ENCODE peak calls at places on chromosomes 3 and 15, in four cellular contexts. One of them, this sample, is unnamed.

GRCh38 chr3:195556390-195556789 is 13.3 kb upstream of the PPP1R2 start:
- DNase-seq in GM12892: no peak
- DNase-seq in tibial nerve: no peak
- DNase-seq in heart left ventricle: no peak
- DNase-seq in this sample: no peak

GRCh38 chr15:81327526-81327925 is 3.6 kb upstream of the STARD5 start:
- DNase-seq in GM12892: no peak
- DNase-seq in tibial nerve: no peak
- DNase-seq in heart left ventricle: no peak
- DNase-seq in this sample: peak; percentile 7

GRCh38 chr15:69093127-69093526 is 67.3 kb upstream of the GLCE start:
- DNase-seq in GM12892: no peak
- DNase-seq in tibial nerve: no peak
- DNase-seq in heart left ventricle: no peak
- DNase-seq in this sample: peak; percentile 67

GRCh38 chr15:92570391-92570790 is 85.2 kb downstream of the FAM174B start:
- DNase-seq in GM12892: no peak
- DNase-seq in tibial nerve: no peak
- DNase-seq in heart left ventricle: no peak
- DNase-seq in this sample: no peak

GRCh38 chr15:63939531-63940130 is 105.9 kb upstream of the HERC1 start:
- DNase-seq in GM12892: no peak
- DNase-seq in tibial nerve: no peak
- DNase-seq in heart left ventricle: no peak
- DNase-seq in this sample: no peak

GRCh38 chr3:30913176-30913575 is 18.7 kb upstream of the GADL1 start:
- DNase-seq in GM12892: no peak
- DNase-seq in tibial nerve: no peak
- DNase-seq in heart left ventricle: no peak
- DNase-seq in this sample: no peak

GRCh38 chr3:38222032-38222634 is 43.5 kb upstream of the SLC22A13 start:
- DNase-seq in GM12892: no peak
- DNase-seq in tibial nerve: no peak
- DNase-seq in heart left ventricle: no peak
- DNase-seq in this sample: no peak

GRCh38 chr3:43728476-43728875 is 37.7 kb downstream of the ABHD5 start:
- DNase-seq in GM12892: no peak
- DNase-seq in tibial nerve: no peak
- DNase-seq in heart left ventricle: no peak
- DNase-seq in this sample: no peak

GRCh38 chr15:36428102-36428845 is 151.2 kb upstream of the CDIN1 start:
- DNase-seq in GM12892: no peak
- DNase-seq in tibial nerve: no peak
- DNase-seq in heart left ventricle: no peak
- DNase-seq in this sample: peak; percentile 27

GRCh38 chr3:126294211-126294801 is 62.9 kb downstream of the KLF15 start:
- DNase-seq in GM12892: no peak
- DNase-seq in tibial nerve: no peak
- DNase-seq in heart left ventricle: no peak
- DNase-seq in this sample: no peak

GRCh38 chr15:29432191-29433049 is 162.8 kb upstream of the NSMCE3 start:
- DNase-seq in GM12892: no peak
- DNase-seq in tibial nerve: no peak
- DNase-seq in heart left ventricle: no peak
- DNase-seq in this sample: no peak

GRCh38 chr3:180870008-180870733 is 42.3 kb upstream of the FXR1 start:
- DNase-seq in GM12892: no peak
- DNase-seq in tibial nerve: no peak
- DNase-seq in heart left ventricle: peak; percentile 66
- DNase-seq in this sample: no peak

GRCh38 chr3:197880361-197881339 is 69.3 kb upstream of the RPL35A start:
- DNase-seq in GM12892: no peak
- DNase-seq in tibial nerve: no peak
- DNase-seq in heart left ventricle: no peak
- DNase-seq in this sample: no peak

DNA sequence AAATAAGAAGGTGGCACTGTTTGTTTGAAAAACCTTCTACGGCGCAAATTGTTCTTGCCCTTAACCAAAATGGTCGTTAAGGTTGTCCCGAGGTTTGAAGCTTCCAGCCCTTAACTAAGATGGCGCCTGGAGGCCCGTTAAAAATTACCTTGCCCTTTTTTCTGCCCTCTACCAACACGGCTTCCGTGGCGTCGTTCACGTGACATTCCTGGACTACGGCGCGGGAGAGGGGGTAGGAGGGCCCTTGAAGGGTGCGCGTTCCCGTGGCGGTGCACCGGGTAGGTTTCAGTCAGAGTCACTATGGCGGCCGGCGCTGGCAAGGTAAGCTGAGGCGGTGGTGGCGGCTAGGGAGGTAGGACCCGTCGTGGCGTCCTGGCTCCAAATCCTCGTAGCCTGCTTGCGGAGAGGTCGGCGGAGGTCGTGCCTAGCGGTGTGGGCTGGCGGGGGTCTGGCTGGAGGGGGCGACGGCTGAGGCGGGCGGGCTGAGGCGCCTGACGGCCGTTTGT is at the start of gene SLMAP:
- DNase-seq in GM12892: peak; percentile 85
- DNase-seq in tibial nerve: peak; percentile 93
- DNase-seq in heart left ventricle: peak; percentile 97
- DNase-seq in this sample: peak; percentile 87
- TF ChIP-seq POLR2A in GM12892: peak; percentile 92
- TF ChIP-seq POLR2A in tibial nerve: peak; percentile 67
- TF ChIP-seq POLR2A in heart left ventricle: peak; percentile 61
- TF ChIP-seq POLR2A in this sample: peak; percentile 90

DNA sequence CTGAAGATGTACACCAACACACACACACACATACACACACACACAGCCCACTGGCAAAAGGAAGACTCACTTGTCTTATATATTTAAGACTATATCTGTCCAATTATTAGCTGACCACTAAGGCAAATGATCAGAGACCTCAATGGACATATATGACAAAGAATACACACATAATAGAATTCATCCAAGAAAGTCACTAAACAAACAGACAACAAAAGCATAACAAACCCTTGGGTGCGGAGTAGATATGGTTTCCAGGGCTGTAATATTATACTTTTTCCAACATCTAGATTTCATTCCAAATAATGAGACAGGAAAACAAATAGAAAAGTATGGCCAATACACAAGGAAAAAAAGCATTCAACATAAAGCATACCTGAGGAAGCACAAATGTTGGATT is 72.3 kb upstream of the PRICKLE2 start:
- DNase-seq in GM12892: no peak
- DNase-seq in tibial nerve: no peak
- DNase-seq in heart left ventricle: no peak
- DNase-seq in this sample: no peak
- TF ChIP-seq POLR2A in GM12892: no peak
- TF ChIP-seq POLR2A in tibial nerve: no peak
- TF ChIP-seq POLR2A in heart left ventricle: no peak
- TF ChIP-seq POLR2A in this sample: no peak

GRCh38 chr3:10173926-10174435 is 9.3 kb downstream of the IRAK2 start:
- DNase-seq in GM12892: no peak
- DNase-seq in tibial nerve: peak; percentile 43
- DNase-seq in heart left ventricle: no peak
- DNase-seq in this sample: peak; percentile 92
- TF ChIP-seq POLR2A in GM12892: no peak
- TF ChIP-seq POLR2A in tibial nerve: no peak
- TF ChIP-seq POLR2A in heart left ventricle: no peak
- TF ChIP-seq POLR2A in this sample: no peak

DNA sequence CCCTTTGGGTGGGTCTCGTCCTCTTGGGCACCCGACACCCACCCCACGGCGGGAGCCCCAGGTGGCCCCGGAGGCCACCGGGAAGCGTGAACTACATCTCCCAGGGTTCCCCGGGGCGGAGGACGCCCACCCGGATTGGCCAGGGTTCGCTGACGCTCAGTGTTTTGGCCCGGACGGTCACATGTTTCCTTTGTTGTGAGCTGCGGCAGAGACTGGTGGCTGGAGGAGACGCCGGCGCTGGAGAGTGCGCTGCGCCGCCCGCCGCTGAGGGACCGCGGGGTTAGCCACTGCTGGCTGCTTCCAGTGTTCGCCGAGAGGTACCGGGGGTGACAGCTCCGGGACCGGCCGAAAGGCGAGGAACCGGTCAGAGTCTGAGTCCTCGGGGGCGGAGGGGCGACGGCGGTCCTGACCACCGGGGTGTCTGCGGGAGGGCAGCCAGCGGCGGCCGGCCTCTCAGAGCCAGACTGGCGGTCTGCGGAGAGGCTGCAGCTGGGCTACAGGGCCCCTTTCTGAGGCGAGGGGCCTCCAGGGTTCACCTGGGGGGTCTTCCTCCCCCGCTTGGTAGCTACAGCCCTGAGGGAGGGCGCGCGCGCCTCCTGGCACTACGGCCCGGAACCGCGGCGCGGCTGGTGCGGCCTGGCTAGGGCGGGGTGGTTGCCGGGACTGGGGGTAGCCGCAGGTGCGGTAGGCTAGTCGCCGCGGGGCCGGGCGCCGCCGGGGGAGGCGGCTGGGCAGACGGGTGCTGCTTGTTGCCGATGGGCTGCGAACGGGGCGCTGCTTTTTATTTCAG is at the start of gene KLHL24:
- DNase-seq in GM12892: peak; percentile 77
- DNase-seq in tibial nerve: peak; percentile 87
- DNase-seq in heart left ventricle: peak; percentile 95
- DNase-seq in this sample: peak; percentile 97
- TF ChIP-seq POLR2A in GM12892: peak; percentile 56
- TF ChIP-seq POLR2A in tibial nerve: peak; percentile 100
- TF ChIP-seq POLR2A in heart left ventricle: peak; percentile 99
- TF ChIP-seq POLR2A in this sample: no peak

DNA sequence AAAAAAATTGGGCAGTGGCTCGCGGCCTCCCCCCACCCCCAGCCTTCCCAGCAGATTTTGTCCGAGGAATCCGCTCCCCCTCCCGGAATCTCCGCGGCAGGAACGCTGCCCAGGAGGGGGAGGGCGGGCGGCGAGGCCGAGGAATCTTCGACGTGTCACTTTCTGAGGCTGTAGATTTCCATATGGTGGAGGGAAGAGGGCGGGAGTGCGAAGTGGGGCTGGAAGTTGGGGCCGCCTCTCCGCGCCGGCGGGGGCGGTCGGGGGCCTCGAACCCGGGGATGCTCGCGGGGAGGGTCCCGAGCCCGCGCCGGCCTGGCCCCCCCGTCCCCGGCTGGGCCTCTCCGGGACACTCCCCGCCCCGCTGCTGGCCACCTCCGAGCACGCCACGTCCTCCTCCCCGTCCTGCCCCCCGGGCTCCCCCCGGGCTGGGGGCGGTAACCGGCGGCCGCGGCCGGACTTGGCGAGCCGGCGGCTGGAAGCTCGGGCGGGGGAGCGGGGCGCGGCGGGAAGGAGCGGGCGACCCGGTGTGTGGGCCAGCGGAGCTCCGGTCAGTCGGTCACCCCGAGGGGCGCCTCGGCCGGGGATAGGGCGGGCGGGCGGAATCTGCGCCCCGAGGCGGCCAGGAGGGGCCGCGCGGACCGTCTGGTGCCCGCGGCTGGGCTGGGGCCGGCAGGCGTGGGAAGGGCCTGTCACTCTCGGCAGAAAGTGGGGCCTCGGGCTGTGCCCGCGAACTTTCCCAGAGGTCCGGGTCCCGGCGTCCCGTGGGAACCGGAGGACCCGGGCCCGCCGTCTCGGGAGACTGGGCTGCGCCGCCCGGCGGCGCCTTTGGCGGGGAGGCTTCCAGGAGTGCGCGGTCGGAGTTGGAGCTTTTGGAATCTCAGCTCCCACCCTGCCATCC is 949 bp downstream of the FNDC3B start:
- DNase-seq in GM12892: peak; percentile 53
- DNase-seq in tibial nerve: peak; percentile 56
- DNase-seq in heart left ventricle: peak; percentile 93
- DNase-seq in this sample: peak; percentile 60
- TF ChIP-seq POLR2A in GM12892: no peak
- TF ChIP-seq POLR2A in tibial nerve: peak; percentile 79
- TF ChIP-seq POLR2A in heart left ventricle: peak; percentile 80
- TF ChIP-seq POLR2A in this sample: peak; percentile 54

GRCh38 chr3:157172746-157173145 is 12.8 kb upstream of the CCNL1 start:
- DNase-seq in GM12892: no peak
- DNase-seq in tibial nerve: no peak
- DNase-seq in heart left ventricle: no peak
- DNase-seq in this sample: no peak

GRCh38 chr3:157174265-157174615 is 14.3 kb upstream of the CCNL1 start:
- DNase-seq in GM12892: no peak
- DNase-seq in tibial nerve: no peak
- DNase-seq in heart left ventricle: peak; percentile 64
- DNase-seq in this sample: no peak

GRCh38 chr3:157176108-157176507 is 16.2 kb upstream of the CCNL1 start:
- DNase-seq in GM12892: no peak
- DNase-seq in tibial nerve: no peak
- DNase-seq in heart left ventricle: no peak
- DNase-seq in this sample: no peak

GRCh38 chr3:157175678-157176077 is 15.7 kb upstream of the CCNL1 start:
- DNase-seq in GM12892: no peak
- DNase-seq in tibial nerve: no peak
- DNase-seq in heart left ventricle: no peak
- DNase-seq in this sample: no peak

GRCh38 chr3:157174616-157175498 is 14.9 kb upstream of the CCNL1 start:
- DNase-seq in GM12892: peak; percentile 91
- DNase-seq in tibial nerve: peak; percentile 96
- DNase-seq in heart left ventricle: peak; percentile 99
- DNase-seq in this sample: peak; percentile 90
- TF ChIP-seq POLR2A in GM12892: peak; percentile 97
- TF ChIP-seq POLR2A in tibial nerve: peak; percentile 92
- TF ChIP-seq POLR2A in heart left ventricle: peak; percentile 78
- TF ChIP-seq POLR2A in this sample: peak; percentile 94

DNA sequence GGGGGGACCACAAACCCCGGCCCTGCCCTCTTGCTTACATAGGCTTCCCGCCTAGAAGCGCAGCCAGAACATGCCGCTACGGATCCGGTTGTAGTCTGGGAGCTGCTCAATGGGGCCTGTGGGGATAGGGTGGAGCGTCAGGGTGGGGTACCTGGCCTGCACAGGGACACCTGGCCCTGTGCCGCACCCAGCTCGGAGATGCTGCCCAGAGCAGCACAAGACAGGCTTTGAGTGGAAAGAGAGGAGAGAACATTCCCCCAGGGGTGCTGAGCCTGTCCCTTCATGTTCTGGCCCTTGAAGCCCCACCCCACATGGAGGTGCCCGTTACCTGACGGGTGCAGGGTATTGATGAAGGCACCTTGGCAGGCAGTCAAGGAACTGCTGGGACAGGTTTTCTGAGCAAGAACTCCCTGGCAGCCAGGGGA is 4.0 kb upstream of the COL7A1 start:
- DNase-seq in GM12892: no peak
- DNase-seq in tibial nerve: no peak
- DNase-seq in heart left ventricle: peak; percentile 37
- DNase-seq in this sample: no peak
- TF ChIP-seq POLR2A in GM12892: no peak
- TF ChIP-seq POLR2A in tibial nerve: no peak
- TF ChIP-seq POLR2A in heart left ventricle: no peak
- TF ChIP-seq POLR2A in this sample: no peak